ENCODE peak calls at places on chromosomes 6 and 20, in ten cellular contexts. N is neural progenitor cell; Q is astrocyte of the spinal cord; X is dorsolateral prefrontal cortex; S is CD4-positive, alpha-beta T cell; O is mesothelial cell of epicardium; V is fibroblast of lung; A is endothelial cell; G is fibroblast of pulmonary artery; H is heart right ventricle. L is an unnamed sample.

GRCh38 chr20:46308258-46309157 is at the start of gene CDH22:
- DNase-seq in N (peak), Q (no peak), X (peak), S (peak), O (peak), V (peak), A (peak), G (peak), H (peak), L (peak)

GRCh38 chr6:35262596-35262995 is 3.1 kb downstream of the ZNF76 start:
- DNase-seq in N (no peak), Q (no peak), X (no peak), S (no peak), O (no peak), V (peak), A (no peak), G (peak), H (no peak), L (no peak)

GRCh38 chr6:165184192-165184979 is 125.0 kb downstream of the C6orf118 start:
- DNase-seq in N (no peak), Q (no peak), X (peak), S (no peak), O (no peak), V (no peak), A (no peak), G (peak), H (peak), L (no peak)

GRCh38 chr6:148501178-148501590 is 158.5 kb downstream of the SASH1 start:
- DNase-seq in N (no peak), Q (peak), X (no peak), S (no peak), O (no peak), V (peak), A (no peak), G (peak), H (peak), L (no peak)

GRCh38 chr20:39849664-39850063 is 839.4 kb downstream of the MAFB start:
- DNase-seq in N (no peak), Q (peak), X (peak), S (no peak), O (peak), V (peak), A (no peak), G (peak), H (peak), L (no peak)

GRCh38 chr6:123733180-123733579 is 70.5 kb upstream of the NKAIN2 start:
- DNase-seq in N (no peak), Q (no peak), X (no peak), S (no peak), O (no peak), V (no peak), A (no peak), G (no peak), H (no peak), L (no peak)

GRCh38 chr6:3500262-3501001 is 43.6 kb upstream of the SLC22A23 start:
- DNase-seq in N (no peak), Q (peak), X (no peak), S (no peak), O (no peak), V (peak), A (no peak), G (no peak), H (no peak), L (no peak)

GRCh38 chr6:36616888-36617521 is 22.8 kb downstream of the SRSF3 start:
- DNase-seq in N (no peak), Q (peak), X (no peak), S (no peak), O (no peak), V (no peak), A (no peak), G (no peak), H (no peak), L (no peak)

GRCh38 chr6:47709160-47709559 is 10.8 kb downstream of the ADGRF4 start:
- DNase-seq in N (no peak), Q (no peak), X (no peak), S (no peak), O (no peak), V (no peak), A (no peak), G (no peak), H (no peak), L (no peak)

GRCh38 chr6:85390105-85390728 is 59.7 kb upstream of the NT5E start:
- DNase-seq in N (no peak), Q (no peak), X (no peak), S (no peak), O (no peak), V (no peak), A (no peak), G (no peak), H (no peak), L (no peak)

DNA sequence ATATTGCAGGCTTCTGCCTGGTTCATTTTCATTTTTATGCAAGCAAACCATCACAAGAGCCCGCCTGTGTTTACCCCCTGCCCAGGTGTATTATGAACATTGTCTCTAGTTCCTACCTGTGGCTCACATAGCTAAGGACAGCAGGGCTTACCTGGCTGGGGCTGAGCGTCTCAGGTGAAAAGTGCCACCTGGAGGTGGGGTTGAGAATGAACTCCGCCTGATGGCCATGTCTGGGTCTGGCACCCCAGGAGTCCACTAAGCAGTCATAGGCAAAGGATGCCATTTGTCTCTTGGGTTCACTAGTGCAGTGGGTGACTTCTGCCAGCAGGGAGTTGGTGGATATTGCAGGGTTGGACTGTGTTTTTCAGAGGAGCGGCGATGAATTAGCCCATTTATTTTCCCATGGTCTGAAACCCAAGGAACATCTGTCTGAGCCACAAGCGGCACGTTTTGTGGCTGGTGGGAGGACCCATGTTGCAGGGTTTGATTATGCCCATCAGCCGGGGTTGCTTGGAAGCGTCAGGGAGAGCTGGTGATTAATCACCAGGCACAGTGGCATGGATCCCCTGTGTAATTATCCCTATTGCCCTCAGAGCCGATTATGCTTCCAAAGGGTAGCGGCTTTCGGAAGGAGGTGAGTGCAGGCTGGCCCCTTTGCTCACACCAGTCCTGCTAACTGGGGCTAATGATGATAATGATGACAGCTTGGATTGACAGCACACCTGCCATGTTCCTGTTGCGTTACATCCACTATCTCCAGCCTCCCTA is 92.2 kb downstream of the CDH26 start:
- DNase-seq in N (no peak), Q (no peak), X (no peak), S (no peak), O (no peak), V (no peak), A (no peak), G (no peak), H (no peak), L (no peak)
- TF ChIP-seq CTCF in N (peak), Q (no peak), X (no peak), S (no peak), O (peak), V (peak), A (peak), G (no peak), H (no peak), L (no peak)

GRCh38 chr6:135675862-135676261 is 175.6 kb upstream of the PDE7B start:
- DNase-seq in N (peak), Q (peak), X (no peak), S (peak), O (no peak), V (peak), A (peak), G (peak), H (no peak), L (peak)
- TF ChIP-seq CTCF in N (peak), Q (no peak), X (no peak), S (peak), O (no peak), V (peak), A (peak), G (peak), H (no peak), L (no peak)

GRCh38 chr6:43859213-43859612 is 89.2 kb downstream of the VEGFA start:
- DNase-seq in N (no peak), Q (no peak), X (no peak), S (no peak), O (no peak), V (no peak), A (no peak), G (no peak), H (no peak), L (no peak)

GRCh38 chr6:43855247-43855646 is 85.2 kb downstream of the VEGFA start:
- DNase-seq in N (no peak), Q (no peak), X (no peak), S (no peak), O (no peak), V (no peak), A (no peak), G (no peak), H (no peak), L (peak)

GRCh38 chr6:43858161-43859153 is 88.4 kb downstream of the VEGFA start:
- DNase-seq in N (peak), Q (no peak), X (no peak), S (no peak), O (no peak), V (no peak), A (no peak), G (no peak), H (no peak), L (no peak)

GRCh38 chr6:43853066-43853650 is 83.1 kb downstream of the VEGFA start:
- DNase-seq in N (no peak), Q (no peak), X (no peak), S (no peak), O (no peak), V (no peak), A (no peak), G (no peak), H (no peak), L (no peak)

GRCh38 chr6:43856005-43856765 is 86.2 kb downstream of the VEGFA start:
- DNase-seq in N (peak), Q (peak), X (no peak), S (no peak), O (no peak), V (peak), A (peak), G (peak), H (no peak), L (no peak)
- TF ChIP-seq CTCF in N (peak), Q (peak), X (no peak), S (no peak), O (peak), V (peak), A (peak), G (peak), H (no peak), L (no peak)

GRCh38 chr6:125995972-125996580 is 9.7 kb downstream of the TRMT11 start:
- DNase-seq in N (peak), Q (peak), X (peak), S (peak), O (peak), V (peak), A (peak), G (peak), H (peak), L (peak)
- TF ChIP-seq CTCF in N (peak), Q (peak), X (peak), S (peak), O (peak), V (peak), A (peak), G (peak), H (peak), L (peak)

GRCh38 chr6:143018955-143019354 is 41.7 kb upstream of the AIG1 start:
- DNase-seq in N (no peak), Q (no peak), X (no peak), S (no peak), O (no peak), V (no peak), A (no peak), G (peak), H (no peak), L (no peak)

GRCh38 chr6:143027058-143027457 is 33.6 kb upstream of the AIG1 start:
- DNase-seq in N (peak), Q (peak), X (no peak), S (peak), O (no peak), V (peak), A (peak), G (peak), H (peak), L (no peak)

GRCh38 chr6:143021543-143021942 is 39.1 kb upstream of the AIG1 start:
- DNase-seq in N (no peak), Q (no peak), X (no peak), S (no peak), O (no peak), V (no peak), A (no peak), G (no peak), H (no peak), L (no peak)

GRCh38 chr6:143024977-143025376 is 35.7 kb upstream of the AIG1 start:
- DNase-seq in N (no peak), Q (no peak), X (no peak), S (no peak), O (no peak), V (no peak), A (no peak), G (no peak), H (no peak), L (no peak)

DNA sequence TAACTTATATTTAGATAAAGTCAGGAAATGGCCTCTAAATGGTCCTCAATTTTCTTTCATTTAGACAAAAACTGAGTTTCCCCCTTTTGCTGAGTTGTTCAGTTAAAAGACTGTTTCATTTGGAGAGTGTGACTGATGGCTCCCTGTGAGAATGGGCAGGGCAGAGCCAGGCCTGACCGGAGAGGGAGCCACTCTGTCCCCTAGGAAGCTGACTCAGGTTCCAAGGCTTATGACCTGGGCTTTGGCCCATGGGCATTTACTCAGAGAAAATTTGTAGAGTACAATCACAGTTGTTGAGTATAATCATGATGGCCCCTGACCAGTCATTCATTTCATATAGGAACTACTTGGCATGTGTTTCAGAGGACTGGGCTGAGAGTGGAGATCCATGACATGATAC is 37.0 kb upstream of the AIG1 start:
- DNase-seq in N (no peak), Q (no peak), X (no peak), S (no peak), O (no peak), V (no peak), A (no peak), G (no peak), H (no peak), L (no peak)
- TF ChIP-seq CTCF in N (no peak), Q (no peak), X (no peak), S (no peak), O (no peak), V (no peak), A (no peak), G (no peak), H (no peak), L (no peak)

DNA sequence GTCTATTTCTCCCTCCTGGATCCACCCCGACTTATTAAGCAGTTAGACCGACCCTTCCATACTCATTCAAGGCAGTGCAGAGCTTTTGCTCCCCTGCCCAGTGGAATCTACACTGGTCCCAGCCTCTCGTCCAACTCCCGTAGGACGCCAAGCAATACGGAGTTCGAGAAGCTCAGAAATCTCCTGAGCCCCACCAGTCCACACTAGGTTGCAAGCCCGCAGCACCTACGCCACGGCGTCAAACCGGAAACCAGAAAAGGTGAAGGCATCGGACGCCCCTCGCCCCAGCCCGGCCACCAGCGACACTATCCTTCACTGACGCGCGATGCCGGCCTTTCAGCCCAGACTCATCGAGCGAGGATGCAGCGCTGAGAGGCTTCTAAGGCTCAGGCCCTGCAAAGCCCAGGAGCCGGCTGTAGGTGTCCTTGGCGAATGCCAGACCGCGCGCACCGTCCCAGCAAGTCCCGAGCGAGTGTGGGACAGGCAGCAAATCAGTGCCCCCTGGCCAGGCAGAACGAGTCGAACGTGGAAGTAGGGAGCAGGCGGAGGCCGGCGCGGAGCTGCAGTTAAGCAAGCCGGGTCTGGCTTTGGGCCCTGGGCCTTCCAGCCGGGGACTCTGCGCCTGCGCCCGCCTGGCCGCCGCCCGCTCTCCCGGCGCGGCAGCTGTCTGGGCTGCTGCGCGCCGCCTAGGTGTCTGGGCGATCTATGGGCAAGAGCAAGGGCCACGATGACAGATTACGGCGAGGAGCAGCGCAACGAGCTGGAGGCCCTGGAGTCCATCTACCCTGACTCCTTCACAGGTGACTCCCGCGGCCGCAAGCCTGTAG is at the start of gene RWDD1:
- DNase-seq in N (peak), Q (peak), X (peak), S (peak), O (peak), V (peak), A (peak), G (peak), H (peak), L (peak)
- TF ChIP-seq CTCF in N (no peak), Q (no peak), X (no peak), S (no peak), O (peak), V (no peak), A (no peak), G (no peak), H (no peak), L (peak)

GRCh38 chr6:128519132-128519930 is 1.1 kb downstream of the PTPRK start:
- DNase-seq in N (peak), Q (peak), X (peak), S (peak), O (peak), V (peak), A (peak), G (peak), H (peak), L (peak)
- TF ChIP-seq CTCF in N (peak), Q (peak), X (no peak), S (no peak), O (no peak), V (no peak), A (no peak), G (peak), H (no peak), L (no peak)

GRCh38 chr20:47501483-47502270 is at the start of gene NCOA3:
- DNase-seq in N (peak), Q (peak), X (peak), S (peak), O (peak), V (peak), A (peak), G (peak), H (peak), L (peak)
- TF ChIP-seq CTCF in N (peak), Q (peak), X (peak), S (peak), O (peak), V (peak), A (peak), G (peak), H (peak), L (peak)

GRCh38 chr20:8523684-8524083 is 391.6 kb downstream of the PLCB1 start:
- DNase-seq in N (peak), Q (no peak), X (no peak), S (no peak), O (no peak), V (peak), A (no peak), G (no peak), H (no peak), L (no peak)
- TF ChIP-seq CTCF in N (peak), Q (no peak), X (no peak), S (no peak), O (no peak), V (peak), A (no peak), G (peak), H (no peak), L (no peak)